ENCODE peak calls at places on chromosomes 7 and 10, in eight cellular contexts. M is cerebellum; C is NCI-H774; T is AML-193; B is HCT116; F is RKO; P is T-helper 1 cell; H is stimulated activated CD8-positive, alpha-beta memory T cell treated with anti-CD3 and anti-CD28 coated beads, Interleukin-12 subunit alpha, Interleukin-12 subunit beta, amount 100 ng/mL, for 1 hour. Z is an unnamed sample.

GRCh38 chr10:93131956-93132355 is 58.3 kb downstream of the CYP26A1 start:
- DNase-seq in H (no peak), B (no peak), F (no peak), M (no peak), T (no peak), C (no peak), P (no peak), Z (no peak)

GRCh38 chr7:85554294-85554877 is 367.5 kb upstream of the SEMA3D start:
- DNase-seq in M (peak), H (no peak), F (peak), P (peak), T (peak), B (peak), C (peak), Z (peak)

GRCh38 chr7:69476416-69476815 is 121.9 kb upstream of the AUTS2 start:
- DNase-seq in C (no peak), M (no peak), H (no peak), F (no peak), P (no peak), B (no peak), T (no peak), Z (no peak)

GRCh38 chr10:65032867-65033769 is 1511.9 kb downstream of the REEP3 start:
- DNase-seq in P (no peak), M (no peak), T (no peak), B (no peak), C (no peak), F (no peak), H (no peak), Z (no peak)

GRCh38 chr7:130180571-130180971 is 24.6 kb downstream of the TMEM209 start:
- DNase-seq in B (no peak), C (no peak), P (peak), H (no peak), M (no peak), F (peak), T (no peak), Z (no peak)

GRCh38 chr7:1943933-1944618 is 274.0 kb downstream of the ELFN1 start:
- DNase-seq in C (no peak), T (no peak), F (no peak), B (no peak), M (no peak), H (no peak), P (peak), Z (no peak)

GRCh38 chr7:98251251-98251843 is 685 bp downstream of the TECPR1 start:
- DNase-seq in F (peak), T (no peak), C (peak), B (no peak), M (peak), H (peak), P (peak), Z (no peak)

GRCh38 chr7:135454060-135454459 is 55.8 kb downstream of the CNOT4 start:
- DNase-seq in P (peak), C (no peak), F (no peak), H (no peak), M (no peak), B (no peak), T (no peak), Z (no peak)

GRCh38 chr10:70551971-70552422 is 50.5 kb downstream of the PRF1 start:
- DNase-seq in B (no peak), M (no peak), C (no peak), H (no peak), T (no peak), P (no peak), F (no peak), Z (no peak)

GRCh38 chr10:131404886-131405285 is 93.4 kb upstream of the TCERG1L start:
- DNase-seq in B (no peak), C (no peak), M (no peak), T (no peak), F (no peak), H (no peak), P (no peak), Z (no peak)

GRCh38 chr7:51113560-51113959 is 203.0 kb downstream of the COBL start:
- DNase-seq in T (no peak), M (no peak), H (no peak), F (no peak), P (no peak), C (no peak), B (no peak), Z (no peak)

GRCh38 chr10:24701447-24701846 is 22.2 kb downstream of the ARHGAP21 start:
- DNase-seq in F (no peak), M (no peak), B (no peak), P (peak), T (peak), C (no peak), H (no peak), Z (no peak)

GRCh38 chr10:117441812-117442443 is 66.7 kb upstream of the PDZD8 start:
- DNase-seq in C (no peak), H (no peak), T (peak), P (no peak), B (no peak), M (no peak), F (peak), Z (no peak)

GRCh38 chr10:79244841-79245504 is 102.3 kb upstream of the PPIF start:
- DNase-seq in M (no peak), B (no peak), C (no peak), F (no peak), P (peak), T (peak), H (no peak), Z (no peak)

GRCh38 chr7:157494506-157495176 is 157.8 kb downstream of the DNAJB6 start:
- DNase-seq in F (no peak), B (no peak), C (no peak), P (no peak), T (no peak), M (no peak), H (no peak), Z (no peak)

GRCh38 chr10:35016009-35016408 is 74.1 kb downstream of the CUL2 start:
- DNase-seq in M (no peak), B (no peak), P (no peak), T (no peak), F (no peak), H (no peak), C (no peak), Z (no peak)

GRCh38 chr7:33130184-33130583 is 820 bp downstream of the BBS9 start:
- DNase-seq in B (no peak), C (no peak), M (no peak), P (peak), F (peak), H (no peak), T (no peak), Z (peak)

GRCh38 chr10:14545827-14546226 is 215.1 kb upstream of the FRMD4A start:
- DNase-seq in F (no peak), C (no peak), P (no peak), B (no peak), H (no peak), M (no peak), T (no peak), Z (no peak)

GRCh38 chr10:19999440-19999839 is 183.2 kb downstream of the PLXDC2 start:
- DNase-seq in C (no peak), M (no peak), F (no peak), H (no peak), P (no peak), B (no peak), T (no peak), Z (no peak)

GRCh38 chr7:46444266-46444665 is 523.2 kb upstream of the IGFBP3 start:
- DNase-seq in C (no peak), M (no peak), H (no peak), T (no peak), P (no peak), F (no peak), B (peak), Z (no peak)

GRCh38 chr10:125149278-125150047 is 10.9 kb downstream of the CTBP2 start:
- DNase-seq in B (peak), T (no peak), M (peak), P (no peak), C (no peak), F (peak), H (no peak), Z (no peak)

GRCh38 chr7:44615149-44615611 is 8.8 kb downstream of the OGDH start:
- DNase-seq in P (no peak), T (no peak), B (no peak), M (no peak), F (no peak), C (no peak), H (no peak), Z (no peak)

GRCh38 chr7:23373151-23374004 is 74.2 kb downstream of the MALSU1 start:
- DNase-seq in P (peak), C (no peak), H (peak), T (no peak), B (no peak), F (no peak), M (no peak), Z (no peak)

GRCh38 chr10:114940735-114941134 is 2.7 kb downstream of the TRUB1 start:
- DNase-seq in B (no peak), H (no peak), C (no peak), M (no peak), F (peak), P (no peak), T (no peak), Z (no peak)

GRCh38 chr10:124070666-124071065 is 22.7 kb downstream of the CHST15 start:
- DNase-seq in M (no peak), T (no peak), F (no peak), B (no peak), P (no peak), H (no peak), C (no peak), Z (no peak)

GRCh38 chr7:51027256-51028127 is 244.8 kb upstream of the GRB10 start:
- DNase-seq in H (no peak), B (no peak), P (no peak), M (no peak), C (no peak), F (no peak), T (no peak), Z (no peak)

GRCh38 chr7:64619705-64620104 is 46.2 kb upstream of the ZNF107 start:
- DNase-seq in H (no peak), T (no peak), B (no peak), P (no peak), M (no peak), F (no peak), C (no peak), Z (no peak)

GRCh38 chr7:23076774-23077173 is 28.8 kb upstream of the KLHL7 start:
- DNase-seq in B (no peak), M (no peak), P (no peak), H (no peak), F (no peak), C (no peak), T (no peak), Z (no peak)

GRCh38 chr7:143492043-143492471 is 14.4 kb downstream of the TAS2R41 start:
- DNase-seq in P (peak), B (peak), C (no peak), F (no peak), T (no peak), H (no peak), M (no peak), Z (no peak)

GRCh38 chr7:16498122-16498521 is 28.5 kb upstream of the LRRC72 start:
- DNase-seq in T (no peak), M (no peak), F (no peak), B (no peak), H (no peak), P (no peak), C (no peak), Z (no peak)

GRCh38 chr7:101501351-101501750 is 127.7 kb downstream of the MYL10 start:
- DNase-seq in P (no peak), C (no peak), B (no peak), H (no peak), T (no peak), F (no peak), M (no peak), Z (no peak)

GRCh38 chr10:896982-897381 is 34.5 kb downstream of the LARP4B start:
- DNase-seq in H (no peak), F (no peak), M (no peak), C (no peak), B (no peak), T (no peak), P (no peak), Z (no peak)

GRCh38 chr10:47060356-47060755 is 149.1 kb downstream of the PTPN20 start:
- DNase-seq in T (no peak), P (no peak), C (no peak), B (no peak), M (no peak), F (no peak), H (no peak), Z (no peak)

GRCh38 chr7:49852619-49853462 is 79.4 kb downstream of the VWC2 start:
- DNase-seq in F (peak), T (peak), H (no peak), M (peak), C (peak), B (peak), P (peak), Z (peak)

GRCh38 chr7:43456200-43456599 is 126.7 kb upstream of the STK17A start:
- DNase-seq in M (no peak), P (no peak), B (no peak), C (no peak), T (no peak), H (no peak), F (no peak), Z (peak)

Z was measured in neural progenitor cell.